ENCODE peak calls at places on chromosomes 1 and 21, in five cellular contexts. One of them, this sample, is unnamed.

GRCh38 chr21:35048706-35049617 is at the start of gene RUNX1:
- DNase-seq in activated T-helper 1 cell treated with anti-CD3 and anti-CD28 coated beads, Interleukin-12 subunit alpha, Interleukin-12 subunit beta, Interleukin-2, Interleukin-4 antibody, amounts not matched to agents 30 ng/mL and 10 ng/mL and 1 ng/mL, durations not matched to agents 14 hours and 24 hours and 36 hours: peak
- DNase-seq in amniotic stem cell: no peak
- DNase-seq in T-helper 1 cell: peak
- DNase-seq in cerebellar cortex: no peak
- DNase-seq in this sample: peak

GRCh38 chr1:27306892-27307850 is 14.8 kb upstream of the TMEM222 start:
- DNase-seq in activated T-helper 1 cell treated with anti-CD3 and anti-CD28 coated beads, Interleukin-12 subunit alpha, Interleukin-12 subunit beta, Interleukin-2, Interleukin-4 antibody, amounts not matched to agents 30 ng/mL and 10 ng/mL and 1 ng/mL, durations not matched to agents 14 hours and 24 hours and 36 hours: no peak
- DNase-seq in amniotic stem cell: no peak
- DNase-seq in T-helper 1 cell: no peak
- DNase-seq in cerebellar cortex: no peak
- DNase-seq in this sample: no peak

GRCh38 chr1:101253976-101254660 is 17.3 kb downstream of the S1PR1 start:
- DNase-seq in activated T-helper 1 cell treated with anti-CD3 and anti-CD28 coated beads, Interleukin-12 subunit alpha, Interleukin-12 subunit beta, Interleukin-2, Interleukin-4 antibody, amounts not matched to agents 30 ng/mL and 10 ng/mL and 1 ng/mL, durations not matched to agents 14 hours and 24 hours and 36 hours: no peak
- DNase-seq in amniotic stem cell: no peak
- DNase-seq in T-helper 1 cell: no peak
- DNase-seq in cerebellar cortex: no peak
- DNase-seq in this sample: peak

GRCh38 chr1:51648180-51649109 is 31.6 kb downstream of the OSBPL9 start:
- DNase-seq in activated T-helper 1 cell treated with anti-CD3 and anti-CD28 coated beads, Interleukin-12 subunit alpha, Interleukin-12 subunit beta, Interleukin-2, Interleukin-4 antibody, amounts not matched to agents 30 ng/mL and 10 ng/mL and 1 ng/mL, durations not matched to agents 14 hours and 24 hours and 36 hours: no peak
- DNase-seq in amniotic stem cell: peak
- DNase-seq in T-helper 1 cell: no peak
- DNase-seq in cerebellar cortex: peak
- DNase-seq in this sample: no peak

GRCh38 chr1:16076003-16076870 is 2.8 kb upstream of the FAM131C start:
- DNase-seq in activated T-helper 1 cell treated with anti-CD3 and anti-CD28 coated beads, Interleukin-12 subunit alpha, Interleukin-12 subunit beta, Interleukin-2, Interleukin-4 antibody, amounts not matched to agents 30 ng/mL and 10 ng/mL and 1 ng/mL, durations not matched to agents 14 hours and 24 hours and 36 hours: no peak
- DNase-seq in amniotic stem cell: peak
- DNase-seq in T-helper 1 cell: no peak
- DNase-seq in cerebellar cortex: no peak
- DNase-seq in this sample: no peak

GRCh38 chr1:212608956-212609700 is 567 bp downstream of the ATF3 start:
- DNase-seq in activated T-helper 1 cell treated with anti-CD3 and anti-CD28 coated beads, Interleukin-12 subunit alpha, Interleukin-12 subunit beta, Interleukin-2, Interleukin-4 antibody, amounts not matched to agents 30 ng/mL and 10 ng/mL and 1 ng/mL, durations not matched to agents 14 hours and 24 hours and 36 hours: peak
- DNase-seq in amniotic stem cell: no peak
- DNase-seq in T-helper 1 cell: peak
- DNase-seq in cerebellar cortex: no peak
- DNase-seq in this sample: peak

GRCh38 chr1:202281316-202282016 is 60.3 kb downstream of the UBE2T start:
- DNase-seq in activated T-helper 1 cell treated with anti-CD3 and anti-CD28 coated beads, Interleukin-12 subunit alpha, Interleukin-12 subunit beta, Interleukin-2, Interleukin-4 antibody, amounts not matched to agents 30 ng/mL and 10 ng/mL and 1 ng/mL, durations not matched to agents 14 hours and 24 hours and 36 hours: no peak
- DNase-seq in amniotic stem cell: no peak
- DNase-seq in T-helper 1 cell: no peak
- DNase-seq in cerebellar cortex: no peak
- DNase-seq in this sample: no peak

GRCh38 chr1:27349784-27350672 is 8.2 kb downstream of the SYTL1 start:
- DNase-seq in activated T-helper 1 cell treated with anti-CD3 and anti-CD28 coated beads, Interleukin-12 subunit alpha, Interleukin-12 subunit beta, Interleukin-2, Interleukin-4 antibody, amounts not matched to agents 30 ng/mL and 10 ng/mL and 1 ng/mL, durations not matched to agents 14 hours and 24 hours and 36 hours: no peak
- DNase-seq in amniotic stem cell: no peak
- DNase-seq in T-helper 1 cell: no peak
- DNase-seq in cerebellar cortex: peak
- DNase-seq in this sample: no peak

This sample was measured in T-helper 2 cell treated with Interferon-gamma antibody and Interleukin-4, amounts not matched to agents 5 μg/mL and 100 μg/mL, for 36 hours.